ENCODE peak calls at places on chromosome 3, in seven cellular contexts. One of them, this sample, is unnamed.

GRCh38 chr3:52774066-52774713 is 3.2 kb upstream of the ITIH1 start:
- DNase-seq in IMR-90: no peak
- DNase-seq in trophoblast cell: no peak
- DNase-seq in H9: no peak
- DNase-seq in mesendoderm: no peak
- DNase-seq in neuronal stem cell: no peak
- DNase-seq in H1: no peak
- DNase-seq in this sample: no peak

GRCh38 chr3:100087203-100087602 is 27.1 kb downstream of the FILIP1L start:
- DNase-seq in mesendoderm: no peak
- DNase-seq in neuronal stem cell: no peak
- DNase-seq in H1: no peak
- DNase-seq in IMR-90: peak
- DNase-seq in H9: no peak
- DNase-seq in trophoblast cell: no peak
- DNase-seq in this sample: peak

GRCh38 chr3:44396200-44397171 is 57.9 kb downstream of the TCAIM start:
- DNase-seq in trophoblast cell: no peak
- DNase-seq in neuronal stem cell: no peak
- DNase-seq in IMR-90: no peak
- DNase-seq in H9: no peak
- DNase-seq in mesendoderm: no peak
- DNase-seq in H1: no peak
- DNase-seq in this sample: no peak

GRCh38 chr3:137792633-137793271 is 28.6 kb downstream of the SOX14 start:
- DNase-seq in neuronal stem cell: no peak
- DNase-seq in H9: peak
- DNase-seq in trophoblast cell: peak
- DNase-seq in IMR-90: peak
- DNase-seq in H1: peak
- DNase-seq in mesendoderm: peak
- DNase-seq in this sample: no peak

GRCh38 chr3:120170223-120170622 is 76.0 kb upstream of the GSK3B start:
- DNase-seq in trophoblast cell: peak
- DNase-seq in neuronal stem cell: no peak
- DNase-seq in IMR-90: peak
- DNase-seq in H9: no peak
- DNase-seq in mesendoderm: no peak
- DNase-seq in H1: no peak
- DNase-seq in this sample: peak

GRCh38 chr3:53773330-53773583 is 73.0 kb downstream of the CHDH start:
- DNase-seq in mesendoderm: no peak
- DNase-seq in H1: no peak
- DNase-seq in trophoblast cell: no peak
- DNase-seq in IMR-90: no peak
- DNase-seq in neuronal stem cell: no peak
- DNase-seq in H9: no peak
- DNase-seq in this sample: no peak

GRCh38 chr3:139127101-139127500 is 82.4 kb upstream of the PRR23C start:
- DNase-seq in mesendoderm: no peak
- DNase-seq in H1: no peak
- DNase-seq in trophoblast cell: peak
- DNase-seq in IMR-90: peak
- DNase-seq in neuronal stem cell: no peak
- DNase-seq in H9: no peak
- DNase-seq in this sample: no peak

GRCh38 chr3:9169951-9170850 is 79.2 kb downstream of the SRGAP3 start:
- DNase-seq in mesendoderm: peak
- DNase-seq in IMR-90: no peak
- DNase-seq in neuronal stem cell: no peak
- DNase-seq in H9: no peak
- DNase-seq in H1: no peak
- DNase-seq in trophoblast cell: no peak
- DNase-seq in this sample: no peak

GRCh38 chr3:33791477-33792166 is 6.8 kb upstream of the PDCD6IP start:
- DNase-seq in H9: no peak
- DNase-seq in neuronal stem cell: no peak
- DNase-seq in IMR-90: peak
- DNase-seq in mesendoderm: no peak
- DNase-seq in H1: no peak
- DNase-seq in trophoblast cell: peak
- DNase-seq in this sample: peak

GRCh38 chr3:45010718-45011355 is 15.3 kb upstream of the CLEC3B start:
- DNase-seq in neuronal stem cell: no peak
- DNase-seq in H9: no peak
- DNase-seq in mesendoderm: no peak
- DNase-seq in H1: no peak
- DNase-seq in trophoblast cell: peak
- DNase-seq in IMR-90: peak
- DNase-seq in this sample: peak

GRCh38 chr3:10344147-10344943 is 23.4 kb upstream of the SEC13 start:
- DNase-seq in neuronal stem cell: peak
- DNase-seq in trophoblast cell: peak
- DNase-seq in H9: peak
- DNase-seq in H1: peak
- DNase-seq in IMR-90: peak
- DNase-seq in mesendoderm: peak
- DNase-seq in this sample: peak

GRCh38 chr3:194540268-194540937 is 53.6 kb upstream of the ATP13A3 start:
- DNase-seq in mesendoderm: no peak
- DNase-seq in H1: no peak
- DNase-seq in IMR-90: peak
- DNase-seq in H9: no peak
- DNase-seq in trophoblast cell: no peak
- DNase-seq in neuronal stem cell: no peak
- DNase-seq in this sample: no peak

GRCh38 chr3:108505811-108506210 is 4.6 kb downstream of the MYH15 start:
- DNase-seq in IMR-90: no peak
- DNase-seq in neuronal stem cell: no peak
- DNase-seq in mesendoderm: no peak
- DNase-seq in H9: no peak
- DNase-seq in trophoblast cell: no peak
- DNase-seq in H1: no peak
- DNase-seq in this sample: no peak
- H2BK120ac ChIP-seq in IMR-90: no peak
- H2BK120ac ChIP-seq in neuronal stem cell: no peak
- H2BK120ac ChIP-seq in mesendoderm: no peak
- H2BK120ac ChIP-seq in H9: no peak
- H2BK120ac ChIP-seq in trophoblast cell: no peak
- H2BK120ac ChIP-seq in H1: no peak
- H2BK120ac ChIP-seq in this sample: no peak

DNA sequence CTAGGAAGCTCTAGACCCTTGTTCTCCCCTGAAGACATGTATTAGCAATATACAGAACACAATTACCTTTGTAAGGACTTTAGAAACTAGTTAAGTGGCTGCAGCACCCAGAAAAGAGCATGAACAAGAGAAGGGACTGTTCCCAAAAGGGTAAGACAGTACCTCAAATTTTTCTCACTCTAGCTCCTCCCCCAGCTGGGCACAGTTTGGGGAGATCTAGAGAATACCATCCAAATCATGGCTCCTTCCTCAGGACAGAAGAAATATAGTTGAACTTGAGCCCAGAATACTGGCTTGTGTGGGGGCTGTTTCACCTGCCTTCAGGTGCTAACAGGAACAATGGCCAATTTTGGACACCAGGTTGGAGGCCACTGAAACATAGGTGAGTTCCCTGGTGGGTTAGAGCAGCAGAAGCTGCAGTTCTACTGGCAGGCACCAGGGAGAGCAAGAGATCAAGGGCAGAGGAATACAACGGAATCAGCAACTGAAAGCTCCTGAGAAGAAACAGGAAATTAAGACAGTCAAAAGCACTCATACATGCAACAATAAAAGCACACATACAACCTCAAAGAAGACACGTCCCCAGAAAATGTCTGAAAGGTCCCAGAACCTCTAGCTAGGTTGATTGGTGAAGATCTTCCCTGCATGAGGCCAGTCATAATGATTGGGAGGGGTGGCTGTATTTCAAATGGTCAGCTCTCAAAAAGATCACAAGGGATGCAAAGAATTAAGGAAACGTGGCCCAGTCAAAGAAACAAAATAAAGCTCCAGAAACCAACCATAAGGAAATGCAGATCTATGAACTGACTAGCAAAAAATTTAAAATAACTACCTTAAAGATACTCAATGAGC is 104.9 kb upstream of the ASB14 start:
- DNase-seq in neuronal stem cell: peak
- DNase-seq in H9: peak
- DNase-seq in IMR-90: peak
- DNase-seq in H1: peak
- DNase-seq in mesendoderm: peak
- DNase-seq in trophoblast cell: peak
- DNase-seq in this sample: peak
- H3K18ac ChIP-seq in neuronal stem cell: no peak
- H3K18ac ChIP-seq in H9: no peak
- H3K18ac ChIP-seq in IMR-90: no peak
- H3K18ac ChIP-seq in H1: no peak
- H3K18ac ChIP-seq in mesendoderm: no peak
- H3K18ac ChIP-seq in trophoblast cell: no peak
- H3K18ac ChIP-seq in this sample: no peak

GRCh38 chr3:183764854-183765731 is 60.3 kb downstream of the MAP6D1 start:
- DNase-seq in mesendoderm: peak
- DNase-seq in neuronal stem cell: no peak
- DNase-seq in trophoblast cell: peak
- DNase-seq in H1: no peak
- DNase-seq in H9: no peak
- DNase-seq in IMR-90: peak
- DNase-seq in this sample: peak

GRCh38 chr3:183768114-183768513 is 57.3 kb downstream of the MAP6D1 start:
- DNase-seq in mesendoderm: no peak
- DNase-seq in H1: no peak
- DNase-seq in IMR-90: no peak
- DNase-seq in trophoblast cell: no peak
- DNase-seq in neuronal stem cell: no peak
- DNase-seq in H9: no peak
- DNase-seq in this sample: no peak

GRCh38 chr3:183766107-183766506 is 59.3 kb downstream of the MAP6D1 start:
- DNase-seq in neuronal stem cell: no peak
- DNase-seq in mesendoderm: no peak
- DNase-seq in trophoblast cell: peak
- DNase-seq in IMR-90: no peak
- DNase-seq in H1: no peak
- DNase-seq in H9: no peak
- DNase-seq in this sample: no peak

GRCh38 chr3:183769453-183769852 is 55.9 kb downstream of the MAP6D1 start:
- DNase-seq in H9: no peak
- DNase-seq in neuronal stem cell: no peak
- DNase-seq in IMR-90: no peak
- DNase-seq in trophoblast cell: no peak
- DNase-seq in mesendoderm: no peak
- DNase-seq in H1: no peak
- DNase-seq in this sample: no peak

DNA sequence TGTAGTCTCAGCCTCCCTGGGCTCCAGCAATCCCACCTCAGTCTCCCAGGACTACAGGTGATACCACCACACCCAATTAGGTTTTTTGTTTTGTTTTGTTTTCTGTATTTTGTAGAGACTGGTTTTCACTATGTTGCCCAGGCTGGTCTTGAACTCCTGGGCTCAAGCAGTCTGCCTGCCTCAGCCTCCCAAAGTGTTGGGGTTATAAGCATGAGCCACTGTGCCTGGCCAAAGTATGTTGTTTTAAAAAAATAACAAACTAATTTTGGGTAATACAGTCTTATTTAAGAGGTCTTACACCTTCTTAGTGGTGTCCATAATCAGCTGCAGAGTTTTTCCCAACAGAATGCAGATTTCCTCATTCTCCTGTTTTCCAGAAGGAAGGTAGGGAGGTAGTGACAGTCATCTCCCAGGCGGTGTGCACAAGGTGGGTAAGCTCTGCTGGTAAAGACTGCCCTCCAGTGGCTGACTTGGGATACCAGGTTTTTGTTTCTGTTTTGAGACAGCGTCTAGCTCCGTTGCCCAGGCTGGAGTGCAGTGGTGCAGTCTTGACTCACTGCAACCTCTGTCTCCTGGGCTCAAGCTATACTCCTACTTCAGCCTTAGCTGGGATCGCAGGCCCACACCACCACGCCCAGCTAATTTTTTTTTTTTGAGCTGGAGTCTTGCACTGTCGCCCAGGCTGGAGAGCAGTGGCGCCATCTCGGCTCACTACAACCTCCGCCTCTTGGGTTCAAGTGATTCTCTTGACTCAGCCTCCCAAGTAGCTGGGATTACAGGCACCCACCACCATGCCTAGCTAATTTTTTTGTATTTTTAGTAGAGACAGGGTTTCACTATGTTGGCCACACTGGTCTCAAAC is 58.4 kb downstream of the MAP6D1 start:
- DNase-seq in H1: peak
- DNase-seq in H9: peak
- DNase-seq in trophoblast cell: peak
- DNase-seq in mesendoderm: peak
- DNase-seq in neuronal stem cell: peak
- DNase-seq in IMR-90: peak
- DNase-seq in this sample: peak
- H2BK120ac ChIP-seq in H1: no peak
- H2BK120ac ChIP-seq in H9: no peak
- H2BK120ac ChIP-seq in trophoblast cell: no peak
- H2BK120ac ChIP-seq in mesendoderm: no peak
- H2BK120ac ChIP-seq in neuronal stem cell: no peak
- H2BK120ac ChIP-seq in IMR-90: no peak
- H2BK120ac ChIP-seq in this sample: no peak

DNA sequence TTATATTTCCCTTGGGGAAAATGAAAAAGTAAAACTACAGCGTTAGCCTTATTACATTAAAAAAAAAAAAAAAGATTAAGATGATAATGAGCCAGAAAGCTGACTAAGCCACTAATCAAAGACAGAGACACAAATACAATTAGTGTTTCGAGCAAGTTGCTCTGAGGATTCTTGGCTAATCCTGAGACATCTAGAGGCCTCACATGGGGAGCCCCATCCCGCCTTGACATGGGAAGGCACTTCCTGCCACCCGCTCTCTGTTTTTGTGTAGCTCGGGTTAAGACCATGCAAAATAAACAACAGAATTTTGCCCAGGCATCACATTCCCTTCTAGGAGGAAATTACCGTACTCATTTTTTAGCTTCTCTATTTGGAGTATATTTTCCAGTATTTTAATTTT is 15.3 kb downstream of the HESX1 start:
- DNase-seq in trophoblast cell: no peak
- DNase-seq in IMR-90: no peak
- DNase-seq in H1: no peak
- DNase-seq in mesendoderm: peak
- DNase-seq in neuronal stem cell: no peak
- DNase-seq in H9: no peak
- DNase-seq in this sample: peak
- H3K18ac ChIP-seq in trophoblast cell: no peak
- H3K18ac ChIP-seq in IMR-90: no peak
- H3K18ac ChIP-seq in H1: no peak
- H3K18ac ChIP-seq in mesendoderm: no peak
- H3K18ac ChIP-seq in neuronal stem cell: no peak
- H3K18ac ChIP-seq in H9: no peak
- H3K18ac ChIP-seq in this sample: no peak

GRCh38 chr3:71131385-71131871 is 452.1 kb downstream of the FOXP1 start:
- DNase-seq in IMR-90: no peak
- DNase-seq in mesendoderm: no peak
- DNase-seq in neuronal stem cell: no peak
- DNase-seq in trophoblast cell: no peak
- DNase-seq in H9: no peak
- DNase-seq in H1: no peak
- DNase-seq in this sample: no peak
- H2BK120ac ChIP-seq in IMR-90: peak
- H2BK120ac ChIP-seq in mesendoderm: no peak
- H2BK120ac ChIP-seq in neuronal stem cell: no peak
- H2BK120ac ChIP-seq in trophoblast cell: no peak
- H2BK120ac ChIP-seq in H9: no peak
- H2BK120ac ChIP-seq in H1: no peak
- H2BK120ac ChIP-seq in this sample: no peak